ENCODE peak calls at places on chromosome 15, in six cellular contexts. A is sigmoid colon, J is body of pancreas, D is H54, H is IMR-90, B is A549. V is an unnamed sample.
A peak's percentile ranks its signal among the peaks of the same experiment; 100 is the strongest.

GRCh38 chr15:42118650-42119531 is 24.5 kb upstream of the PLA2G4D start:
- DNase-seq in A (no peak), J (no peak), D (no peak), H (no peak), B (no peak), V (no peak)

GRCh38 chr15:38389924-38390542 is 63.9 kb upstream of the FAM98B start:
- DNase-seq in A (no peak), J (peak; percentile 77), D (peak; percentile 12), H (peak; percentile 58), B (peak; percentile 50), V (no peak)

GRCh38 chr15:74540135-74540760 is 772 bp upstream of the ARID3B start:
- DNase-seq in A (no peak), J (no peak), D (no peak), H (peak; percentile 60), B (no peak), V (no peak)

GRCh38 chr15:35136552-35136951 is 51.5 kb upstream of the NANOGP8 start:
- DNase-seq in A (no peak), J (no peak), D (no peak), H (no peak), B (no peak), V (no peak)

GRCh38 chr15:101168463-101168824 is 83.4 kb downstream of the CHSY1 start:
- DNase-seq in A (peak; percentile 78), J (peak; percentile 43), D (no peak), H (peak; percentile 65), B (no peak), V (no peak)

GRCh38 chr15:39128746-39129145 is 452.1 kb upstream of the THBS1 start:
- DNase-seq in A (no peak), J (no peak), D (no peak), H (no peak), B (no peak), V (no peak)

GRCh38 chr15:65310431-65311137 is 6.1 kb downstream of the RNU5B-1 start:
- DNase-seq in A (no peak), J (no peak), D (no peak), H (peak; percentile 15), B (no peak), V (no peak)

GRCh38 chr15:92882697-92883642 is 17.2 kb upstream of the CHD2 start:
- DNase-seq in A (no peak), J (peak; percentile 52), D (no peak), H (no peak), B (no peak), V (no peak)

GRCh38 chr15:80072285-80072684 is 12.8 kb downstream of the ZFAND6 start:
- DNase-seq in A (no peak), J (no peak), D (no peak), H (peak; percentile 91), B (peak; percentile 93), V (no peak)

GRCh38 chr15:58410353-58410752 is 21.4 kb upstream of the LIPC start:
- DNase-seq in A (no peak), J (no peak), D (no peak), H (peak; percentile 16), B (no peak), V (no peak)

GRCh38 chr15:78004222-78004727 is 73.2 kb downstream of the TBC1D2B start:
- DNase-seq in A (peak; percentile 63), J (no peak), D (no peak), H (no peak), B (no peak), V (no peak)

GRCh38 chr15:41620536-41621199 is 39.5 kb upstream of the MGA start:
- DNase-seq in A (no peak), J (no peak), D (peak; percentile 71), H (no peak), B (peak; percentile 14), V (no peak)

GRCh38 chr15:92733934-92734521 is 78.5 kb upstream of the FAM174B start:
- DNase-seq in A (no peak), J (peak; percentile 24), D (no peak), H (peak; percentile 11), B (peak; percentile 80), V (no peak)

GRCh38 chr15:70947369-70948335 is 55.0 kb downstream of the LRRC49 start:
- DNase-seq in A (no peak), J (no peak), D (no peak), H (no peak), B (no peak), V (no peak)

GRCh38 chr15:90648137-90649070 is 68.7 kb upstream of the BLM start:
- DNase-seq in A (peak; percentile 93), J (peak; percentile 64), D (no peak), H (peak; percentile 69), B (peak; percentile 77), V (peak; percentile 53)

GRCh38 chr15:83285284-83285978 is 967 bp upstream of the BNC1 start:
- DNase-seq in A (no peak), J (no peak), D (no peak), H (no peak), B (no peak), V (no peak)

GRCh38 chr15:63507878-63508818 is 3.8 kb downstream of the USP3 start:
- DNase-seq in A (no peak), J (no peak), D (no peak), H (no peak), B (no peak), V (no peak)

GRCh38 chr15:40092416-40093223 is 16.1 kb downstream of the BMF start:
- DNase-seq in A (peak; percentile 97), J (peak; percentile 46), D (no peak), H (peak; percentile 86), B (no peak), V (no peak)

GRCh38 chr15:40941528-40942336 is 11.5 kb upstream of the CHAC1 start:
- DNase-seq in A (peak; percentile 86), J (peak; percentile 76), D (peak; percentile 90), H (peak; percentile 73), B (peak; percentile 58), V (peak; percentile 92)

GRCh38 chr15:100405179-100405578 is 63.4 kb upstream of the ADAMTS17 start:
- DNase-seq in A (no peak), J (no peak), D (no peak), H (no peak), B (no peak), V (no peak)

GRCh38 chr15:42108808-42109207 is 14.4 kb upstream of the PLA2G4D start:
- DNase-seq in A (no peak), J (no peak), D (no peak), H (no peak), B (no peak), V (no peak)

DNA sequence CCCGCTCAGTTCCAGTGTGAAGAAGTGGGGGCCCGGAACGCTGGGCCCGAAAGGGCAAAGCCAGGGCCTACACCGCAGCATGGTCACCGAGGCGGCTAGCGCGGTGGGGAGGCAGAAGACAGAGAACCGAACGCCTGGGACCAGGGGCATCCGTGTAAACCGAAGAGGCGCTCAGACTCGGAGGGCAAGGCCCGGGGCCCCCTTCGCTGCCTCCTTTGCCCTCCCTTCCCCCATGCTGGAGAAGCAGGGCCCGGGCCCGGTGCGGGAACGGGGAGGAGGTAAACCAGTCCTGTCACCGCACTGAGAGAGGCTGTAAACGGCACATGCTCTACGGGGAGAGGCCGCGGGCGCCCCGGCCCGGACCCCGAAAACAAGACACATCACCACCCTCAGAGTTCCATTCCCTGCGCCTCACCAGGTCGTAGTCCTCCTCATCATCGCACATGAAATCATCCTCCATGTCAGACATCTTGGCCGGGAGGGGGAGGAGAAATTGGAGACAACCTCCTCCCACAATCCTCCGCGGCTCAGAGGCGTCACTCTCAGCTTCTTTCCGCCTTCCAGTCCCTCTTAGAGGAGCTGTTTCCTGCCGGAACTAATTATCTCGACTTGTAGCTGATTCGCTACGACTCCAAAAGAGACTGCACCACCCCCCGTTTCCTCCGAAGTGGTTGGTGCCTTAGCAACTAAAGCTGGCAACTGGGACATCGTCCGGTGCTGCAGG is at the start of gene COPS2:
- DNase-seq in A (peak; percentile 97), J (peak; percentile 95), D (peak; percentile 23), H (peak; percentile 99), B (peak; percentile 96), V (peak; percentile 50)
- TF ChIP-seq POLR2A in A (peak; percentile 38), J (peak; percentile 79), D (peak; percentile 52), H (peak; percentile 86), B (peak; percentile 42), V (peak; percentile 84)

GRCh38 chr15:67031321-67031720 is 34.1 kb upstream of the SMAD3 start:
- DNase-seq in A (no peak), J (no peak), D (no peak), H (no peak), B (no peak), V (no peak)
- TF ChIP-seq POLR2A in A (no peak), J (no peak), D (no peak), H (no peak), B (no peak), V (no peak)

DNA sequence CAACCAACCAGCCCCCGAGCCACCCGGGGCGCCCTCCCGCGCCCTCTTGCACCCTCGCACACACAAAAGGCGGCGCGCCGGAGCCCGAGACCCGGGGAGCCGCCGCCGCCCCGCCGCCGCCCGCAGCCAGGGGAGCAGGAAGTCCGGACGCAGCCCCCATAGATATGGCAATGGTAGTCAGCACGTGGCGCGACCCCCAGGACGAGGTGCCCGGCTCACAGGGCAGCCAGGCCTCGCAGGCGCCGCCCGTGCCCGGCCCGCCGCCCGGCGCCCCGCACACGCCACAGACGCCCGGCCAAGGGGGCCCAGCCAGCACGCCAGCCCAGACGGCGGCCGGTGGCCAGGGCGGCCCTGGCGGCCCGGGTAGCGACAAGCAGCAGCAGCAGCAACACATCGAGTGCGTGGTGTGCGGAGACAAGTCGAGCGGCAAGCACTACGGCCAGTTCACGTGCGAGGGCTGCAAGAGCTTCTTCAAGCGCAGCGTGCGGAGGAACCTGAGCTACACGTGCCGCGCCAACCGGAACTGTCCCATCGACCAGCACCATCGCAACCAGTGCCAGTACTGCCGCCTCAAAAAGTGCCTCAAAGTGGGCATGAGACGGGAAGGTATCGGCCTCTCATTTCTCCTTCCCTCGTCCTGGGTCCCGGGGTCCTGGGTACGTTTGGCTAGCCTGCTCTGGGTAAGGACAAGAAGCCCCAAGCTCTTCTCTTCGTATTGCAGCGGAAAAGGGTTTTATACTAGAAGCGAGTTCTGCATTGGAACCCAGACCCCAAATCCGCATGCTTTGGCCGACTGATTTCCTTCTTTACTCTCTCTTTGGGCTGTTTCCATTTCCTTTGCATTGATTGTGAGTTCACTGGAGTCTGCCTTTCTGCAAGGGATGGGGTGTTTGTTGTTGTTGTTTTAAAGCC is 1.7 kb downstream of the NR2F2 start:
- DNase-seq in A (peak; percentile 77), J (peak; percentile 68), D (no peak), H (no peak), B (peak; percentile 79), V (no peak)
- TF ChIP-seq POLR2A in A (no peak), J (peak; percentile 36), D (no peak), H (no peak), B (peak; percentile 57), V (no peak)

DNA sequence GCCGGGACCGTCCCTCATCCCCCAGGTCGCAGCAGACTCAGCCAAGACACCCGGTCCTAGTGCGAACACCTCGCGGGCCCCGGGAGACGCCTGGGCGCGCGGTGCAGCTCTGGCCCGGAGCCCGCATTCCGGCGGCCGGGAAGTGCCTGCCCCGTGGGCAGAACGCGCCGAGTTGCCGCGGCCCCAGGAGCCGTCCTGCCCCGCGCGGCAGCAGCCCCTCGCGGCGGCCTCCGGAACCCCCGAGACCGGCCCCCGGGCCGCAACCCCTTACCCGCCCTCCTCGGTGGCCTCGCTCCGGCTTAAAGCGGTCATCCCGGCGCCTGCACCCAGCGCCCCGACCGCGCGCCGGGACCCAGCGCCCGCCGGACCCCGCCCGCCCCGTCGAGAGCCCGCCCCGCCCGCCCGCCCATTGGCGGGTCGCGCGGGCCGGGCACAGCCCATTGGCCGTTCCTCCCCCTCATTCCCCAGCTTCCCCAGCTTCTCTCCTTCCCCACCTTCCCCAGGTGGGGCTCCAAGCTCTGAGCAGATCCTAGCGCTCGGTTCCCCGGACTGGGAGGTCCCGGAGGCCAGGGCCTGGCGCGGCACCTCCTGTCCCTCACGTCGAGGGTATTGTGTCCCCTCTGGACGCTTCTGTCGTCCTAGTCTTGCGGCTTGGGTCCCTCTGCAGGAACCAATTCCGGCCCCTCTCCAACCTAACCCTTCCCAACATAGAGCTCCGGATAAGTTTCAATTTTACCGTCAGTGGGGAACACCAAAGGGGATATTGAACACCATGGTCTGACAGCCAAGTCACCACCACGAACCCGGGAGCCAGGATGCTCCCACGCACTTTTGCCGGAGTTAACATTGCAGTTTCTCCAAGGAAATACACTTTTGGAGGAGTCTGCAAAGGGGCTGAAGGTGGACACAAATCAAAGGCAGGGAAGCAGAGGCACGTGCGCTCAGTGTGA is at the start of gene GRAMD2A:
- DNase-seq in A (no peak), J (no peak), D (no peak), H (no peak), B (peak; percentile 30), V (peak; percentile 74)
- TF ChIP-seq POLR2A in A (no peak), J (no peak), D (no peak), H (no peak), B (no peak), V (no peak)